ENCODE peak calls at places on chromosome 2, in eight cellular contexts. H is psoas muscle; Z is bronchial epithelial cell; W is A549; A is mesothelial cell of epicardium; O is CD4-positive, alpha-beta T cell; X is brain microvascular endothelial cell; P is progenitor cell of endocrine pancreas. N is an unnamed sample.

GRCh38 chr2:172098650-172099471 is 3.8 kb downstream of the DLX2 start:
- DNase-seq in H (peak; percentile 58), Z (peak; percentile 50), W (peak; percentile 57), A (peak; percentile 81), O (no peak), X (peak; percentile 74), P (no peak), N (peak; percentile 80)

GRCh38 chr2:120818441-120818920 is 82.8 kb downstream of the GLI2 start:
- DNase-seq in H (peak; percentile 46), Z (no peak), W (peak; percentile 31), A (no peak), O (no peak), X (peak; percentile 71), P (no peak), N (no peak)

GRCh38 chr2:226423498-226423960 is 376.1 kb downstream of the IRS1 start:
- DNase-seq in H (no peak), Z (peak; percentile 47), W (no peak), A (no peak), O (peak; percentile 12), X (no peak), P (no peak), N (no peak)

GRCh38 chr2:171432206-171432968 is 1.4 kb downstream of the METTL8 start:
- DNase-seq in H (no peak), Z (no peak), W (no peak), A (no peak), O (no peak), X (no peak), P (no peak), N (no peak)

GRCh38 chr2:72141881-72142742 is 5.5 kb downstream of the CYP26B1 start:
- DNase-seq in H (no peak), Z (no peak), W (no peak), A (no peak), O (no peak), X (no peak), P (no peak), N (peak; percentile 60)

GRCh38 chr2:42359304-42359749 is 1.7 kb downstream of the COX7A2L start:
- DNase-seq in H (no peak), Z (peak; percentile 14), W (no peak), A (no peak), O (no peak), X (no peak), P (no peak), N (no peak)

GRCh38 chr2:18149660-18150246 is 271.3 kb downstream of the KCNS3 start:
- DNase-seq in H (no peak), Z (peak; percentile 64), W (peak; percentile 18), A (no peak), O (no peak), X (no peak), P (no peak), N (no peak)

GRCh38 chr2:179251865-179252264 is 12.8 kb downstream of the SESTD1 start:
- DNase-seq in H (no peak), Z (peak; percentile 57), W (no peak), A (no peak), O (no peak), X (no peak), P (no peak), N (no peak)

GRCh38 chr2:100957971-100958653 is 44.0 kb upstream of the RPL31 start:
- DNase-seq in H (peak; percentile 31), Z (peak; percentile 64), W (no peak), A (no peak), O (no peak), X (no peak), P (no peak), N (no peak)

GRCh38 chr2:219687266-219687665 is 59.8 kb downstream of the SLC4A3 start:
- DNase-seq in H (no peak), Z (no peak), W (no peak), A (no peak), O (no peak), X (peak; percentile 74), P (no peak), N (no peak)

GRCh38 chr2:147913701-147914480 is 69.1 kb downstream of the ACVR2A start:
- DNase-seq in H (no peak), Z (peak; percentile 44), W (no peak), A (no peak), O (no peak), X (no peak), P (no peak), N (no peak)

GRCh38 chr2:112301171-112301584 is 25.8 kb downstream of the ZC3H6 start:
- DNase-seq in H (no peak), Z (peak; percentile 16), W (no peak), A (no peak), O (no peak), X (peak; percentile 81), P (no peak), N (no peak)

GRCh38 chr2:240498171-240498957 is 59.4 kb downstream of the ANKMY1 start:
- DNase-seq in H (no peak), Z (no peak), W (no peak), A (no peak), O (no peak), X (no peak), P (no peak), N (peak; percentile 15)

GRCh38 chr2:47069628-47070154 is 85.4 kb downstream of the STPG4 start:
- DNase-seq in H (peak; percentile 58), Z (peak; percentile 85), W (peak; percentile 80), A (peak; percentile 55), O (no peak), X (no peak), P (no peak), N (no peak)

GRCh38 chr2:232436381-232437129 is 19.4 kb upstream of the ALPI start:
- DNase-seq in H (no peak), Z (no peak), W (no peak), A (no peak), O (no peak), X (no peak), P (no peak), N (no peak)

GRCh38 chr2:147364597-147364996 is 480.2 kb upstream of the ACVR2A start:
- DNase-seq in H (no peak), Z (no peak), W (no peak), A (no peak), O (no peak), X (no peak), P (no peak), N (no peak)

GRCh38 chr2:232335859-232336215 is 42.7 kb upstream of the ALPP start:
- DNase-seq in H (no peak), Z (no peak), W (no peak), A (peak; percentile 27), O (no peak), X (no peak), P (no peak), N (no peak)

GRCh38 chr2:67702284-67702683 is 305.2 kb downstream of the ETAA1 start:
- DNase-seq in H (no peak), Z (no peak), W (no peak), A (no peak), O (no peak), X (no peak), P (no peak), N (no peak)

GRCh38 chr2:222941510-222942032 is 80.7 kb downstream of the ACSL3 start:
- DNase-seq in H (no peak), Z (no peak), W (no peak), A (no peak), O (no peak), X (no peak), P (no peak), N (no peak)

GRCh38 chr2:99380376-99381010 is 43.3 kb downstream of the EIF5B start:
- DNase-seq in H (no peak), Z (no peak), W (no peak), A (no peak), O (no peak), X (no peak), P (no peak), N (no peak)

GRCh38 chr2:237171396-237171795 is 85.7 kb downstream of the COPS8 start:
- DNase-seq in H (no peak), Z (peak; percentile 79), W (peak; percentile 36), A (no peak), O (no peak), X (peak; percentile 87), P (no peak), N (no peak)
- TF ChIP-seq CTCF in H (peak; percentile 20), Z (peak; percentile 34), W (peak; percentile 68), A (no peak), O (no peak), X (peak; percentile 49), P (no peak), N (no peak)

DNA sequence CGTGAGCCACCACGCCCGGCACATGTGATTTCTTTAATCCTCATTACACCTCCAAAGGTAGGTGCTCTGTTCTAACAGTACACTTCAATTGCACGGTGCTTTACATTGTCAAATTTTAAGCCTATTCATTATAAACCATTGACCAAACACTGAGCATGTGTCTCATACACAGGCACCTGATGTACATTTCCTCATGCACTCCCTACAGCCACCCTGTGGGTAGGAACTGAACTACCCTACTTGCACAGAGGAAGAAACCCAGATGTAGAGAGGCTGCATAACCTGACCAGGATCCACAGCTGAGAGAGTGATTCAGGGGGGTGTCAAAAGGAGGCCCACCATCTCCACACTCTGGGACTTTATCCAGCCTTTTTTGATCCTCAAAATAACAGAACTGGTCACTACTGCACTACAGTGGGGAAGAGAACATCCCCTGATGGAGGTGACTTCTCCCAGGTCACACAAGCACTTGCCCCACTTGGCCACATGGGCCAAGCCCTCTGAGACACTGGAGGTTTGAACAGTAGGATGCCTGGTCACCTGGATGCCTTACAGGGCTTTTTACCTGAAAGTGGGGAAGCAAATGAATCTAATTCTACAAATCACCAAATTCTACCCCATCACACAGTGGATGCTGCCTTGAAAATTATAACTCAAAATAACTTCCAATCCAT is 6.9 kb upstream of the DPYSL5 start:
- DNase-seq in H (no peak), Z (peak; percentile 37), W (peak; percentile 48), A (no peak), O (no peak), X (no peak), P (no peak), N (no peak)
- TF ChIP-seq CTCF in H (no peak), Z (peak; percentile 30), W (no peak), A (no peak), O (no peak), X (no peak), P (no peak), N (peak; percentile 31)

GRCh38 chr2:94890234-94890633 is 19.0 kb downstream of the TEKT4 start:
- DNase-seq in H (no peak), Z (no peak), W (no peak), A (no peak), O (no peak), X (no peak), P (no peak), N (no peak)
- TF ChIP-seq CTCF in H (no peak), Z (no peak), W (no peak), A (no peak), O (no peak), X (no peak), P (no peak), N (no peak)

DNA sequence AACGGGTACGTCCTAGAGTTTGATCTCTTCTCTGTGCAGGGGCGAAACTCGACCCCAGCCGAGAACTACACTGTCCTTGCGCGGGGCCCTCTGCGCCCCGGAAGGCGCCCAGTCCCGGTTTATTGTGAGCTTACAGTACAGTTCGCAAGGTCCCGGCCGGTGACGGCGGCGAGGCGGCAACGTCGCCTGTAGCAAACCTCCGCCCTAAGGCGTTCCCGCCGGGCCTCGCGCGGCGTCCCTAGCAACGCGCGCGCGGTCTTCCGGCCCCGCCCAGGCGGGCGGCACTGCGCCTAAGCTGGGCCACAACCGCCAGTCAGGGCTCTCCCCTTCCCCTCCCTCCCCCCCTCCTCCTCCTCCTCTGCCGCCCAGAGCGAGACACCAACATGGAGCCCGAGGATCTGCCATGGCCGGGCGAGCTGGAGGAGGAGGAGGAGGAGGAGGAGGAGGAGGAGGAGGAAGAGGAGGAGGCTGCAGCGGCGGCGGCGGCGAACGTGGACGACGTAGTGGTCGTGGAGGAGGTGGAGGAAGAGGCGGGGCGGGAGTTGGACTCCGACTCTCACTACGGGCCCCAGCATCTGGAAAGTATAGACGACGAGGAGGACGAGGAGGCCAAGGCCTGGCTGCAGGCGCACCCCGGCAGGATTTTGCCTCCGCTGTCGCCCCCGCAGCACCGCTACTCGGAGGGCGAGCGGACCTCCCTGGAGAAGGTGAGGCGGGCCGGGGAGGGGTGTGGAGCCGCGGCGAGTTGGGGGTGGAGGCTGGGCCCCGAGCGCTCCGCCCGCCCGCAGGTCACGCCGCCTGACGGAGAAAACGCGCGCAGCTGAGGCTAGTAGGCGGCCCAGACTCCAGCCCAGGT is at the start of gene ALMS1:
- DNase-seq in H (peak; percentile 90), Z (peak; percentile 63), W (peak; percentile 85), A (peak; percentile 80), O (peak; percentile 84), X (peak; percentile 74), P (peak; percentile 76), N (peak; percentile 88)
- TF ChIP-seq CTCF in H (no peak), Z (peak; percentile 37), W (no peak), A (no peak), O (no peak), X (peak; percentile 18), P (peak; percentile 32), N (peak; percentile 27)

N was measured in type B pancreatic cell.